ENCODE peak calls at places on chromosomes 2 and 18, in ten cellular contexts. N is AG08396; Y is stimulated activated CD4-positive, alpha-beta T cell treated with anti-CD3 and anti-CD28 coated beads, Interleukin-15, amount 100 ng/mL, for 1 hour; V is NCI-H1436; Q is NCI-H187; D is AG04450; O is NCI-H1105; L is CD4-positive, alpha-beta T cell; I is mesenchymal stem cell; G is GM12865. K is an unnamed sample.

GRCh38 chr18:50836521-50836957 is 16.7 kb upstream of the MRO start:
- DNase-seq in N (peak; percentile 18), Y (no peak), V (no peak), Q (no peak), D (no peak), O (no peak), L (no peak), I (no peak), G (peak; percentile 39), K (peak; percentile 37)

GRCh38 chr2:11683486-11683885 is 13.5 kb upstream of the NTSR2 start:
- DNase-seq in N (no peak), Y (no peak), V (no peak), Q (no peak), D (no peak), O (no peak), L (no peak), I (no peak), G (no peak), K (no peak)

GRCh38 chr2:18536100-18536499 is 24.4 kb downstream of the RDH14 start:
- DNase-seq in N (no peak), Y (no peak), V (no peak), Q (no peak), D (no peak), O (no peak), L (no peak), I (peak; percentile 38), G (no peak), K (no peak)

GRCh38 chr2:10935953-10936942 is 24.5 kb downstream of the KCNF1 start:
- DNase-seq in N (peak; percentile 94), Y (no peak), V (no peak), Q (no peak), D (peak; percentile 94), O (no peak), L (no peak), I (peak; percentile 100), G (no peak), K (no peak)

GRCh38 chr18:23689031-23689615 is at the start of gene LAMA3:
- DNase-seq in N (peak; percentile 67), Y (peak; percentile 13), V (no peak), Q (no peak), D (no peak), O (peak; percentile 61), L (peak; percentile 26), I (peak; percentile 33), G (no peak), K (no peak)

GRCh38 chr18:9741821-9742541 is 33.9 kb downstream of the RAB31 start:
- DNase-seq in N (no peak), Y (no peak), V (no peak), Q (no peak), D (no peak), O (no peak), L (no peak), I (peak; percentile 85), G (no peak), K (no peak)

GRCh38 chr2:47336259-47337238 is 66.4 kb upstream of the MSH2 start:
- DNase-seq in N (no peak), Y (no peak), V (no peak), Q (no peak), D (no peak), O (no peak), L (no peak), I (no peak), G (peak; percentile 48), K (no peak)

GRCh38 chr2:191049728-191050639 is 36.0 kb upstream of the STAT1 start:
- DNase-seq in N (no peak), Y (no peak), V (no peak), Q (no peak), D (peak; percentile 51), O (no peak), L (no peak), I (peak; percentile 91), G (peak; percentile 44), K (no peak)

GRCh38 chr2:160063895-160064577 is 1.6 kb upstream of the PLA2R1 start:
- DNase-seq in N (no peak), Y (no peak), V (no peak), Q (no peak), D (no peak), O (no peak), L (no peak), I (no peak), G (no peak), K (no peak)

GRCh38 chr2:161230959-161231358 is 70.7 kb downstream of the TANK start:
- DNase-seq in N (no peak), Y (no peak), V (no peak), Q (no peak), D (no peak), O (no peak), L (no peak), I (no peak), G (no peak), K (no peak)

GRCh38 chr2:31688282-31688681 is 107.5 kb upstream of the SRD5A2 start:
- DNase-seq in N (no peak), Y (no peak), V (no peak), Q (no peak), D (no peak), O (no peak), L (no peak), I (peak; percentile 2), G (peak; percentile 21), K (no peak)

GRCh38 chr2:118632921-118633320 is 214.5 kb downstream of the EN1 start:
- DNase-seq in N (no peak), Y (no peak), V (no peak), Q (no peak), D (no peak), O (no peak), L (no peak), I (no peak), G (no peak), K (no peak)

GRCh38 chr18:10420561-10421352 is 33.7 kb upstream of the APCDD1 start:
- DNase-seq in N (peak; percentile 56), Y (no peak), V (no peak), Q (no peak), D (no peak), O (no peak), L (no peak), I (no peak), G (no peak), K (no peak)

GRCh38 chr2:146927080-146927714 is 917.6 kb upstream of the ACVR2A start:
- DNase-seq in N (peak; percentile 26), Y (no peak), V (no peak), Q (no peak), D (no peak), O (no peak), L (no peak), I (peak; percentile 57), G (peak; percentile 60), K (no peak)

GRCh38 chr2:56183643-56184499 is at the start of gene CCDC85A:
- DNase-seq in N (peak; percentile 92), Y (peak; percentile 50), V (peak; percentile 77), Q (peak; percentile 88), D (peak; percentile 7), O (peak; percentile 80), L (peak; percentile 34), I (peak; percentile 81), G (peak; percentile 79), K (peak; percentile 32)

K was measured in NCI-H2107.